ENCODE peak calls at places on chromosomes 1 and 21, in six cellular contexts. One of them, this sample, is unnamed.

GRCh38 chr1:30911061-30911954 is 2.8 kb upstream of the SDC3 start:
- DNase-seq in brain microvascular endothelial cell: peak
- DNase-seq in MCF 10A: peak
- DNase-seq in HFFc6: peak
- DNase-seq in astrocyte: peak
- DNase-seq in HCT116: peak
- DNase-seq in this sample: peak

GRCh38 chr1:236089046-236089773 is 24.3 kb upstream of the NID1 start:
- DNase-seq in brain microvascular endothelial cell: peak
- DNase-seq in MCF 10A: peak
- DNase-seq in HFFc6: peak
- DNase-seq in astrocyte: peak
- DNase-seq in HCT116: no peak
- DNase-seq in this sample: no peak

GRCh38 chr1:223394242-223394641 is 1.0 kb downstream of the CCDC185 start:
- DNase-seq in brain microvascular endothelial cell: no peak
- DNase-seq in MCF 10A: no peak
- DNase-seq in HFFc6: no peak
- DNase-seq in astrocyte: no peak
- DNase-seq in HCT116: no peak
- DNase-seq in this sample: no peak

GRCh38 chr1:29254346-29254745 is 18.0 kb downstream of the PTPRU start:
- DNase-seq in brain microvascular endothelial cell: peak
- DNase-seq in MCF 10A: no peak
- DNase-seq in HFFc6: no peak
- DNase-seq in astrocyte: peak
- DNase-seq in HCT116: no peak
- DNase-seq in this sample: no peak

GRCh38 chr1:197736689-197737088 is 38.6 kb downstream of the DENND1B start:
- DNase-seq in brain microvascular endothelial cell: peak
- DNase-seq in MCF 10A: peak
- DNase-seq in HFFc6: peak
- DNase-seq in astrocyte: peak
- DNase-seq in HCT116: no peak
- DNase-seq in this sample: no peak

GRCh38 chr1:159222987-159223386 is 18.3 kb downstream of the ACKR1 start:
- DNase-seq in brain microvascular endothelial cell: no peak
- DNase-seq in MCF 10A: no peak
- DNase-seq in HFFc6: no peak
- DNase-seq in astrocyte: no peak
- DNase-seq in HCT116: no peak
- DNase-seq in this sample: no peak

GRCh38 chr1:115655916-115656315 is 14.1 kb downstream of the VANGL1 start:
- DNase-seq in brain microvascular endothelial cell: no peak
- DNase-seq in MCF 10A: no peak
- DNase-seq in HFFc6: no peak
- DNase-seq in astrocyte: no peak
- DNase-seq in HCT116: no peak
- DNase-seq in this sample: no peak

GRCh38 chr1:172343246-172344099 is 77.0 kb upstream of the C1orf105 start:
- DNase-seq in brain microvascular endothelial cell: peak
- DNase-seq in MCF 10A: peak
- DNase-seq in HFFc6: peak
- DNase-seq in astrocyte: peak
- DNase-seq in HCT116: no peak
- DNase-seq in this sample: no peak

GRCh38 chr1:228647523-228648444 is 87.5 kb upstream of the RHOU start:
- DNase-seq in brain microvascular endothelial cell: peak
- DNase-seq in MCF 10A: peak
- DNase-seq in HFFc6: peak
- DNase-seq in astrocyte: peak
- DNase-seq in HCT116: peak
- DNase-seq in this sample: peak

GRCh38 chr1:7329868-7330615 is 441.1 kb upstream of the VAMP3 start:
- DNase-seq in brain microvascular endothelial cell: no peak
- DNase-seq in MCF 10A: no peak
- DNase-seq in HFFc6: no peak
- DNase-seq in astrocyte: no peak
- DNase-seq in HCT116: no peak
- DNase-seq in this sample: no peak

GRCh38 chr1:38758824-38759223 is 100.7 kb downstream of the RRAGC start:
- DNase-seq in brain microvascular endothelial cell: no peak
- DNase-seq in MCF 10A: no peak
- DNase-seq in HFFc6: no peak
- DNase-seq in astrocyte: no peak
- DNase-seq in HCT116: no peak
- DNase-seq in this sample: no peak

GRCh38 chr1:53543130-53543770 is 84.1 kb downstream of the DMRTB1 start:
- DNase-seq in brain microvascular endothelial cell: no peak
- DNase-seq in MCF 10A: no peak
- DNase-seq in HFFc6: no peak
- DNase-seq in astrocyte: no peak
- DNase-seq in HCT116: no peak
- DNase-seq in this sample: no peak

GRCh38 chr1:203117611-203118575 is 9.6 kb upstream of the ADORA1 start:
- DNase-seq in brain microvascular endothelial cell: peak
- DNase-seq in MCF 10A: peak
- DNase-seq in HFFc6: peak
- DNase-seq in astrocyte: peak
- DNase-seq in HCT116: peak
- DNase-seq in this sample: peak

GRCh38 chr1:234776256-234776874 is 166.4 kb upstream of the IRF2BP2 start:
- DNase-seq in brain microvascular endothelial cell: no peak
- DNase-seq in MCF 10A: no peak
- DNase-seq in HFFc6: no peak
- DNase-seq in astrocyte: no peak
- DNase-seq in HCT116: no peak
- DNase-seq in this sample: no peak

GRCh38 chr21:33286600-33287456 is 20.7 kb downstream of the IL10RB start:
- DNase-seq in brain microvascular endothelial cell: peak
- DNase-seq in MCF 10A: peak
- DNase-seq in HFFc6: peak
- DNase-seq in astrocyte: peak
- DNase-seq in HCT116: peak
- DNase-seq in this sample: no peak

GRCh38 chr1:35641233-35641866 is at the start of gene PSMB2:
- DNase-seq in brain microvascular endothelial cell: peak
- DNase-seq in MCF 10A: peak
- DNase-seq in HFFc6: peak
- DNase-seq in astrocyte: peak
- DNase-seq in HCT116: peak
- DNase-seq in this sample: peak

GRCh38 chr1:78427506-78427905 is 63.3 kb upstream of the PTGFR start:
- DNase-seq in brain microvascular endothelial cell: no peak
- DNase-seq in MCF 10A: peak
- DNase-seq in HFFc6: no peak
- DNase-seq in astrocyte: no peak
- DNase-seq in HCT116: no peak
- DNase-seq in this sample: no peak

GRCh38 chr1:7257225-7257624 is 472.0 kb downstream of the CAMTA1 start:
- DNase-seq in brain microvascular endothelial cell: no peak
- DNase-seq in MCF 10A: no peak
- DNase-seq in HFFc6: no peak
- DNase-seq in astrocyte: no peak
- DNase-seq in HCT116: no peak
- DNase-seq in this sample: no peak

GRCh38 chr1:87042127-87042811 is 127.8 kb downstream of the HS2ST1 start:
- DNase-seq in brain microvascular endothelial cell: no peak
- DNase-seq in MCF 10A: no peak
- DNase-seq in HFFc6: no peak
- DNase-seq in astrocyte: no peak
- DNase-seq in HCT116: no peak
- DNase-seq in this sample: no peak

GRCh38 chr1:66256629-66257575 is 277.1 kb upstream of the SGIP1 start:
- DNase-seq in brain microvascular endothelial cell: no peak
- DNase-seq in MCF 10A: no peak
- DNase-seq in HFFc6: peak
- DNase-seq in astrocyte: no peak
- DNase-seq in HCT116: no peak
- DNase-seq in this sample: no peak

GRCh38 chr1:18463984-18464664 is 16.6 kb upstream of the KLHDC7A start:
- DNase-seq in brain microvascular endothelial cell: no peak
- DNase-seq in MCF 10A: no peak
- DNase-seq in HFFc6: no peak
- DNase-seq in astrocyte: no peak
- DNase-seq in HCT116: no peak
- DNase-seq in this sample: no peak

GRCh38 chr1:6603851-6604558 is 1.3 kb upstream of the KLHL21 start:
- DNase-seq in brain microvascular endothelial cell: peak
- DNase-seq in MCF 10A: no peak
- DNase-seq in HFFc6: peak
- DNase-seq in astrocyte: peak
- DNase-seq in HCT116: no peak
- DNase-seq in this sample: peak

GRCh38 chr1:112868191-112868590 is 87.8 kb downstream of the SLC16A1 start:
- DNase-seq in brain microvascular endothelial cell: no peak
- DNase-seq in MCF 10A: no peak
- DNase-seq in HFFc6: no peak
- DNase-seq in astrocyte: no peak
- DNase-seq in HCT116: no peak
- DNase-seq in this sample: no peak

GRCh38 chr1:238485062-238485905 is 594.6 kb upstream of the ZP4 start:
- DNase-seq in brain microvascular endothelial cell: peak
- DNase-seq in MCF 10A: peak
- DNase-seq in HFFc6: peak
- DNase-seq in astrocyte: peak
- DNase-seq in HCT116: no peak
- DNase-seq in this sample: peak

GRCh38 chr1:184418955-184419733 is 32.3 kb downstream of the C1orf21 start:
- DNase-seq in brain microvascular endothelial cell: no peak
- DNase-seq in MCF 10A: peak
- DNase-seq in HFFc6: peak
- DNase-seq in astrocyte: no peak
- DNase-seq in HCT116: no peak
- DNase-seq in this sample: no peak

GRCh38 chr1:162372159-162373071 is 4.2 kb downstream of the SPATA46 start:
- DNase-seq in brain microvascular endothelial cell: no peak
- DNase-seq in MCF 10A: no peak
- DNase-seq in HFFc6: no peak
- DNase-seq in astrocyte: peak
- DNase-seq in HCT116: no peak
- DNase-seq in this sample: no peak

GRCh38 chr1:25501235-25502058 is 42.0 kb upstream of the LDLRAP1 start:
- DNase-seq in brain microvascular endothelial cell: no peak
- DNase-seq in MCF 10A: peak
- DNase-seq in HFFc6: peak
- DNase-seq in astrocyte: peak
- DNase-seq in HCT116: peak
- DNase-seq in this sample: no peak

GRCh38 chr21:43271452-43272020 is 102.7 kb downstream of the CRYAA start:
- DNase-seq in brain microvascular endothelial cell: no peak
- DNase-seq in MCF 10A: no peak
- DNase-seq in HFFc6: no peak
- DNase-seq in astrocyte: no peak
- DNase-seq in HCT116: no peak
- DNase-seq in this sample: no peak

GRCh38 chr1:182143825-182144661 is 82.5 kb upstream of the ZNF648 start:
- DNase-seq in brain microvascular endothelial cell: no peak
- DNase-seq in MCF 10A: peak
- DNase-seq in HFFc6: peak
- DNase-seq in astrocyte: peak
- DNase-seq in HCT116: no peak
- DNase-seq in this sample: peak

GRCh38 chr1:204108312-204109141 is 35.6 kb downstream of the SOX13 start:
- DNase-seq in brain microvascular endothelial cell: no peak
- DNase-seq in MCF 10A: no peak
- DNase-seq in HFFc6: no peak
- DNase-seq in astrocyte: no peak
- DNase-seq in HCT116: no peak
- DNase-seq in this sample: peak

GRCh38 chr1:54969879-54970278 is 10.5 kb upstream of the TMEM61 start:
- DNase-seq in brain microvascular endothelial cell: no peak
- DNase-seq in MCF 10A: no peak
- DNase-seq in HFFc6: no peak
- DNase-seq in astrocyte: no peak
- DNase-seq in HCT116: no peak
- DNase-seq in this sample: no peak

GRCh38 chr1:197660389-197660788 is 114.9 kb downstream of the DENND1B start:
- DNase-seq in brain microvascular endothelial cell: no peak
- DNase-seq in MCF 10A: no peak
- DNase-seq in HFFc6: no peak
- DNase-seq in astrocyte: peak
- DNase-seq in HCT116: no peak
- DNase-seq in this sample: no peak

GRCh38 chr1:63442141-63442475 is 74.7 kb downstream of the ALG6 start:
- DNase-seq in brain microvascular endothelial cell: no peak
- DNase-seq in MCF 10A: no peak
- DNase-seq in HFFc6: peak
- DNase-seq in astrocyte: peak
- DNase-seq in HCT116: no peak
- DNase-seq in this sample: no peak

DNA sequence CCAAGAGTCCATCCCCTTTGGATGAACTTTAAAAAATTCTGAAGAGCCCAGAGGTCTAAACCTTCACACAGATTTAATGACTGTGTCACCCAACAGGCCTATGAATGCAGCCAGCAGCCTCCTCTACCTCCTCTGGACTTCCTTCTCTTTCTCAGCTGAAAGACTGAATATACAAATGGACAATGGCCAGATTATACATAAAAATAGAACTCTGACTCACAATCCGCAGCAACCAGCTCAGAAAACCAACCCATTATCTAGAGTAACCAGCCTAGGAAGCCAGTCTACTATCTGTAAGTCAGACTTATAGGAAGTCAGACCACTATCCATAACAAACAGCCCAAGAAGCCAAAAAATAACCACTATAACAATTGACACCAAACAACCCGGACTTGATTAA is 224.5 kb downstream of the ASTN1 start:
- DNase-seq in brain microvascular endothelial cell: no peak
- DNase-seq in MCF 10A: no peak
- DNase-seq in HFFc6: no peak
- DNase-seq in astrocyte: peak
- DNase-seq in HCT116: no peak
- DNase-seq in this sample: no peak
- TF ChIP-seq CTCF in brain microvascular endothelial cell: no peak
- TF ChIP-seq CTCF in MCF 10A: no peak
- TF ChIP-seq CTCF in HFFc6: no peak
- TF ChIP-seq CTCF in astrocyte: no peak
- TF ChIP-seq CTCF in HCT116: no peak
- TF ChIP-seq CTCF in this sample: no peak

GRCh38 chr1:98001764-98002163 is 80.9 kb upstream of the DPYD start:
- DNase-seq in brain microvascular endothelial cell: no peak
- DNase-seq in MCF 10A: peak
- DNase-seq in HFFc6: peak
- DNase-seq in astrocyte: no peak
- DNase-seq in HCT116: no peak
- DNase-seq in this sample: no peak
- TF ChIP-seq CTCF in brain microvascular endothelial cell: peak
- TF ChIP-seq CTCF in MCF 10A: no peak
- TF ChIP-seq CTCF in HFFc6: peak
- TF ChIP-seq CTCF in astrocyte: peak
- TF ChIP-seq CTCF in HCT116: no peak
- TF ChIP-seq CTCF in this sample: no peak

GRCh38 chr1:45722809-45723208 is 27.6 kb downstream of the IPP start:
- DNase-seq in brain microvascular endothelial cell: no peak
- DNase-seq in MCF 10A: peak
- DNase-seq in HFFc6: peak
- DNase-seq in astrocyte: peak
- DNase-seq in HCT116: no peak
- DNase-seq in this sample: no peak
- TF ChIP-seq CTCF in brain microvascular endothelial cell: no peak
- TF ChIP-seq CTCF in MCF 10A: no peak
- TF ChIP-seq CTCF in HFFc6: no peak
- TF ChIP-seq CTCF in astrocyte: no peak
- TF ChIP-seq CTCF in HCT116: no peak
- TF ChIP-seq CTCF in this sample: no peak

GRCh38 chr1:210214573-210215409 is 17.8 kb upstream of the SERTAD4 start:
- DNase-seq in brain microvascular endothelial cell: no peak
- DNase-seq in MCF 10A: peak
- DNase-seq in HFFc6: no peak
- DNase-seq in astrocyte: no peak
- DNase-seq in HCT116: no peak
- DNase-seq in this sample: no peak
- TF ChIP-seq CTCF in brain microvascular endothelial cell: no peak
- TF ChIP-seq CTCF in MCF 10A: no peak
- TF ChIP-seq CTCF in HFFc6: no peak
- TF ChIP-seq CTCF in astrocyte: no peak
- TF ChIP-seq CTCF in HCT116: no peak
- TF ChIP-seq CTCF in this sample: no peak